ENCODE peak calls at places on chromosomes 12 and 14, in seven cellular contexts. X is iPS DF 6.9, O is left ventricle myocardium superior, A is naive B cell, Y is foreskin fibroblast, R is NB4, S is T-helper 2 cell. I is an unnamed sample.

GRCh38 chr14:24179961-24180726 is 8.3 kb downstream of the REC8 start:
- DNase-seq in S (no peak), Y (peak; percentile 88), O (no peak), R (no peak), X (no peak), A (no peak), I (no peak)

GRCh38 chr14:102822311-102822863 is 45.1 kb downstream of the TRAF3 start:
- DNase-seq in R (no peak), X (no peak), A (no peak), O (no peak), S (peak; percentile 73), Y (peak; percentile 45), I (no peak)

GRCh38 chr14:53838374-53838773 is 118.3 kb downstream of the BMP4 start:
- DNase-seq in X (no peak), S (no peak), R (no peak), A (no peak), Y (no peak), O (no peak), I (no peak)

GRCh38 chr12:46982629-46983392 is 96.6 kb upstream of the PCED1B start:
- DNase-seq in O (no peak), X (no peak), A (no peak), R (no peak), Y (no peak), S (no peak), I (no peak)

GRCh38 chr12:168763-169525 is 45.0 kb downstream of the SLC6A12 start:
- DNase-seq in A (no peak), O (no peak), X (no peak), Y (no peak), S (no peak), R (peak; percentile 90), I (no peak)

GRCh38 chr12:132602578-132603239 is 7.7 kb downstream of the LRCOL1 start:
- DNase-seq in S (no peak), A (no peak), Y (no peak), O (peak; percentile 53), X (no peak), R (no peak), I (no peak)

GRCh38 chr12:89181271-89181920 is 170.9 kb downstream of the DUSP6 start:
- DNase-seq in S (peak; percentile 90), O (no peak), A (no peak), R (peak; percentile 76), X (no peak), Y (peak; percentile 77), I (no peak)

GRCh38 chr12:24081092-24081529 is 131.6 kb upstream of the SOX5 start:
- DNase-seq in O (no peak), X (no peak), A (no peak), Y (no peak), R (no peak), S (no peak), I (no peak)

GRCh38 chr12:9626821-9627220 is 19.1 kb upstream of the KLRB1 start:
- DNase-seq in S (peak; percentile 55), Y (no peak), A (no peak), O (no peak), R (no peak), X (no peak), I (no peak)

GRCh38 chr12:121518656-121519055 is 62.2 kb downstream of the KDM2B start:
- DNase-seq in R (no peak), X (no peak), O (no peak), Y (no peak), S (no peak), A (no peak), I (no peak)

GRCh38 chr14:67392728-67393314 is 19.1 kb downstream of the PLEK2 start:
- DNase-seq in R (no peak), O (no peak), A (no peak), S (no peak), Y (no peak), X (no peak), I (no peak)

GRCh38 chr14:96160913-96161310 is 43.7 kb upstream of the BDKRB2 start:
- DNase-seq in R (no peak), A (no peak), Y (no peak), O (no peak), X (no peak), S (no peak), I (no peak)

GRCh38 chr12:13228579-13228978 is 32.1 kb downstream of the EMP1 start:
- DNase-seq in R (no peak), O (no peak), Y (no peak), A (no peak), X (no peak), S (no peak), I (no peak)

GRCh38 chr12:661720-662486 is 1.3 kb downstream of the NINJ2 start:
- DNase-seq in A (no peak), O (peak; percentile 62), R (no peak), X (no peak), Y (no peak), S (no peak), I (no peak)

GRCh38 chr14:100538566-100539318 is 48.5 kb downstream of the BEGAIN start:
- DNase-seq in S (no peak), X (no peak), A (no peak), O (peak; percentile 23), R (no peak), Y (no peak), I (no peak)

GRCh38 chr12:69689638-69690037 is 9.5 kb downstream of the BEST3 start:
- DNase-seq in X (no peak), S (no peak), A (no peak), O (no peak), R (no peak), Y (peak; percentile 5), I (no peak)

GRCh38 chr14:71532349-71532748 is 399.9 kb upstream of the RGS6 start:
- DNase-seq in Y (no peak), R (no peak), X (no peak), S (no peak), O (no peak), A (no peak), I (no peak)

GRCh38 chr14:55585854-55586253 is 5.8 kb downstream of the KTN1 start:
- DNase-seq in R (no peak), A (no peak), S (no peak), X (no peak), O (no peak), Y (peak; percentile 62), I (no peak)

GRCh38 chr12:114392909-114393308 is 13.0 kb downstream of the TBX5 start:
- DNase-seq in Y (no peak), R (no peak), O (peak; percentile 44), X (no peak), S (no peak), A (no peak), I (no peak)

GRCh38 chr12:51362307-51362706 is 15.8 kb upstream of the CELA1 start:
- DNase-seq in Y (no peak), O (no peak), S (no peak), A (no peak), X (no peak), R (no peak), I (no peak)

GRCh38 chr12:57718641-57719528 is 19.7 kb downstream of the AGAP2 start:
- DNase-seq in S (no peak), O (no peak), Y (no peak), R (no peak), A (no peak), X (no peak), I (no peak)

GRCh38 chr12:94140556-94140955 is 7.8 kb upstream of the PLXNC1 start:
- DNase-seq in X (no peak), Y (peak; percentile 34), A (no peak), S (peak; percentile 68), O (peak; percentile 44), R (peak; percentile 74), I (no peak)

GRCh38 chr12:103680591-103681065 is 93.6 kb downstream of the STAB2 start:
- DNase-seq in X (no peak), A (no peak), Y (no peak), R (no peak), S (peak; percentile 62), O (peak; percentile 75), I (no peak)

I was measured in ascending aorta.